ENCODE peak calls at places on chromosomes 12 and 14, in nine cellular contexts. P is neural progenitor cell, G is fibroblast of the conjunctiva, Z is GM12892, Q is midbrain, Y is G401, D is fibroblast of gingiva, T is T-helper 2 cell, A is AG08396. E is an unnamed sample.
A peak's percentile ranks its signal among the peaks of the same experiment; 100 is the strongest.

GRCh38 chr12:107352347-107353081 is 259.2 kb upstream of the CRY1 start:
- DNase-seq in Z (no peak), G (no peak), Y (no peak), A (no peak), T (no peak), P (no peak), Q (no peak), D (no peak), E (no peak)

GRCh38 chr14:93430319-93430801 is 379 bp upstream of the UNC79 start:
- DNase-seq in Z (no peak), D (no peak), G (no peak), A (peak; percentile 6), T (no peak), P (peak; percentile 85), Y (peak; percentile 94), Q (peak; percentile 76), E (peak; percentile 65)

GRCh38 chr14:22159049-22159448 is 430.0 kb downstream of the DAD1 start:
- DNase-seq in P (no peak), D (no peak), G (no peak), T (no peak), Y (no peak), Q (no peak), A (no peak), Z (no peak), E (no peak)

GRCh38 chr12:75997658-75998057 is 33.9 kb downstream of the PHLDA1 start:
- DNase-seq in Z (no peak), G (no peak), Y (no peak), P (no peak), D (no peak), A (no peak), Q (no peak), T (no peak), E (no peak)

GRCh38 chr14:100547633-100548294 is 39.5 kb downstream of the BEGAIN start:
- DNase-seq in P (no peak), T (no peak), Y (no peak), G (no peak), A (peak; percentile 75), D (peak; percentile 72), Q (peak; percentile 12), Z (no peak), E (peak; percentile 49)

GRCh38 chr12:81077686-81078441 is at the start of gene ACSS3:
- DNase-seq in A (peak; percentile 37), T (no peak), Z (no peak), P (peak; percentile 92), Y (no peak), G (peak; percentile 12), D (peak; percentile 50), Q (peak; percentile 46), E (no peak)

GRCh38 chr14:37590810-37591139 is 4.3 kb downstream of the FOXA1 start:
- DNase-seq in T (no peak), G (no peak), D (no peak), Q (no peak), P (no peak), Y (no peak), A (no peak), Z (no peak), E (no peak)

GRCh38 chr14:51400142-51400541 is 160.1 kb downstream of the TMX1 start:
- DNase-seq in P (no peak), G (no peak), Q (no peak), Z (no peak), T (no peak), Y (no peak), A (no peak), D (no peak), E (no peak)

GRCh38 chr14:72518809-72519377 is 375.0 kb downstream of the DPF3 start:
- DNase-seq in Y (no peak), D (no peak), Q (no peak), Z (no peak), G (no peak), P (no peak), T (no peak), A (no peak), E (no peak)

GRCh38 chr12:66132408-66132807 is 1.9 kb upstream of the LLPH start:
- DNase-seq in A (peak; percentile 74), Z (no peak), P (no peak), Q (no peak), G (no peak), T (no peak), Y (no peak), D (peak; percentile 24), E (no peak)

GRCh38 chr12:68042212-68042699 is 53.0 kb downstream of the IFNG-AS1 start:
- DNase-seq in Z (no peak), A (no peak), T (no peak), Y (no peak), P (no peak), D (no peak), G (no peak), Q (no peak), E (no peak)